ENCODE peak calls at places on chromosome 17, in ten cellular contexts. V is osteocyte, L is Caco-2, Z is thoracic aorta, E is MCF 10A, B is Panc1, O is A549, R is ovary, U is IMR-90, K is endothelial cell. A is an unnamed sample.

GRCh38 chr17:13323990-13324389 is 277.7 kb downstream of the HS3ST3A1 start:
- DNase-seq in K (no peak), R (no peak), Z (no peak), O (no peak), E (no peak), L (no peak), U (peak), B (no peak), V (no peak), A (peak)

GRCh38 chr17:12402963-12403622 is 262.6 kb upstream of the MYOCD start:
- DNase-seq in O (peak), Z (no peak), B (no peak), E (no peak), R (no peak), K (no peak), V (no peak), L (no peak), U (peak), A (peak)

GRCh38 chr17:43873091-43873490 is 26.1 kb downstream of the CD300LG start:
- DNase-seq in Z (no peak), B (no peak), U (no peak), O (no peak), V (no peak), R (no peak), K (no peak), L (no peak), E (no peak), A (no peak)

GRCh38 chr17:53655591-53655990 is 167.1 kb upstream of the KIF2B start:
- DNase-seq in V (no peak), R (no peak), B (no peak), U (peak), L (no peak), K (no peak), O (no peak), Z (no peak), E (no peak), A (no peak)

GRCh38 chr17:50129946-50130777 is at the start of gene SAMD14:
- DNase-seq in Z (no peak), R (no peak), O (no peak), B (no peak), U (peak), L (no peak), V (no peak), E (no peak), K (peak), A (no peak)

GRCh38 chr17:42182927-42183734 is 2.1 kb downstream of the HCRT start:
- DNase-seq in L (no peak), Z (no peak), V (no peak), E (peak), O (peak), B (no peak), R (no peak), U (peak), K (no peak), A (peak)

GRCh38 chr17:28928061-28928460 is 23.3 kb downstream of the PHF12 start:
- DNase-seq in B (no peak), Z (no peak), R (no peak), O (no peak), E (peak), V (no peak), K (no peak), L (no peak), U (peak), A (peak)

GRCh38 chr17:66673668-66674276 is 161.1 kb upstream of the CACNG5 start:
- DNase-seq in B (no peak), O (peak), K (peak), R (peak), E (peak), V (no peak), U (peak), Z (no peak), L (peak), A (peak)

GRCh38 chr17:22707626-22708025 is 1015.3 kb downstream of the KCNJ18 start:
- DNase-seq in O (no peak), B (no peak), U (no peak), Z (no peak), E (no peak), R (no peak), V (no peak), K (no peak), L (no peak), A (no peak)

GRCh38 chr17:22704674-22705073 is 1012.4 kb downstream of the KCNJ18 start:
- DNase-seq in R (no peak), Z (no peak), V (no peak), B (no peak), O (peak), L (no peak), K (no peak), U (no peak), E (no peak), A (no peak)

GRCh38 chr17:22703786-22704441 is 1011.6 kb downstream of the KCNJ18 start:
- DNase-seq in B (no peak), U (no peak), O (peak), Z (no peak), K (no peak), L (no peak), E (no peak), V (peak), R (no peak), A (no peak)

GRCh38 chr17:22703204-22703603 is 1010.9 kb downstream of the KCNJ18 start:
- DNase-seq in O (no peak), K (no peak), U (no peak), E (no peak), V (peak), L (no peak), R (no peak), Z (no peak), B (no peak), A (no peak)
- TF ChIP-seq CTCF in O (no peak), K (no peak), U (no peak), E (no peak), V (no peak), L (no peak), R (no peak), Z (no peak), B (no peak), A (no peak)

GRCh38 chr17:33292184-33292980 is 713 bp downstream of the ASIC2 start:
- DNase-seq in R (peak), L (peak), B (no peak), E (no peak), K (peak), U (peak), O (peak), Z (no peak), V (no peak), A (peak)
- TF ChIP-seq CTCF in R (no peak), L (peak), B (peak), E (peak), K (peak), U (peak), O (peak), Z (peak), V (no peak), A (peak)

GRCh38 chr17:69084911-69085310 is 24.2 kb upstream of the ABCA9 start:
- DNase-seq in E (no peak), K (peak), V (no peak), O (peak), Z (no peak), U (no peak), B (no peak), L (peak), R (no peak), A (no peak)
- TF ChIP-seq CTCF in E (no peak), K (peak), V (peak), O (no peak), Z (peak), U (no peak), B (peak), L (peak), R (no peak), A (peak)

GRCh38 chr17:64155751-64156544 is 26.0 kb upstream of the ERN1 start:
- DNase-seq in V (peak), K (no peak), Z (no peak), L (no peak), R (no peak), U (peak), B (no peak), O (no peak), E (no peak), A (peak)
- TF ChIP-seq CTCF in V (no peak), K (no peak), Z (no peak), L (no peak), R (no peak), U (no peak), B (no peak), O (no peak), E (no peak), A (peak)

DNA sequence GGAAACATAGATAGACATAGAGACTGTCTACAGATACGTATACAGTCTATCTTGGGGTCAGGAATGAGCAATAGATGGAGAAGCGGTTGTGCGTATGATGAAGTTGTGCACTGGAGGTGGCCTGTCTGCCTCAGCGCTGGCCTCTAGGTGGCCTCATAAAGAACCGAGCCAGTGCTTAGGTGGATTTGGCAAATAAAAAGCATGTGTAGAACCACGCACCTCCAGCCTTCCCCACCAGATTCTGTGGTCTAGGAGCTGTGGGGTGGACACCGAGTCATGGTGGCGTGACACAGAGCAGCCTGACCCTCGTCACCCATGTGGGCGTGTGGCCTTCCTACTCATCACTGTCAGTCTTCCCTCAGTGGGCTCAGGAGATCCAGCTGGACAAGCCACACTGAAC is 34.0 kb downstream of the PGS1 start:
- DNase-seq in V (no peak), Z (no peak), E (peak), L (no peak), B (no peak), O (peak), R (no peak), K (no peak), U (peak), A (no peak)
- TF ChIP-seq CTCF in V (peak), Z (no peak), E (peak), L (peak), B (no peak), O (peak), R (no peak), K (no peak), U (peak), A (peak)

DNA sequence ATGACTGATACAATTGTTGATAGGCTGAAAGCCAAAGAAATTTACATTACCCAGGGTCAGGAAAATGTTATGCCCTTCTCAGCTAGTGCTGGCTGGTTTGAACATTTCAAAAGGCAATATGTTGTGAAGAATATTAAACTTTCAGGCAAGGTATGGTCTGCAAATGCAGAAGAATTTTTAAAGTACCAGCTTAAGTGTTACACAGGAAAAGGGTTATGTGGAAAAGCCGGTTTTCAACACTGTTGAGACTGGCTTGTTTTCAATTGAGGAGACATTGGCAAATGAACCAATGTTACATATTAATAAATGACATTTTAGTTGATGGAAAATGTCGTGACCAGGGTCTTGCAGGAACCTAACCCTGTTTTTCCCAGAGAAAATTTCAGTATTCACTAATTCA is 215.8 kb upstream of the TBX2 start:
- DNase-seq in K (no peak), B (no peak), Z (no peak), U (no peak), E (no peak), V (no peak), R (no peak), L (no peak), O (no peak), A (no peak)
- TF ChIP-seq CTCF in K (no peak), B (no peak), Z (no peak), U (no peak), E (no peak), V (no peak), R (no peak), L (no peak), O (no peak), A (no peak)

GRCh38 chr17:58541249-58541648 is 26.8 kb upstream of the MTMR4 start:
- DNase-seq in L (no peak), O (peak), K (no peak), R (no peak), U (no peak), E (peak), Z (no peak), V (no peak), B (no peak), A (no peak)
- TF ChIP-seq CTCF in L (peak), O (peak), K (no peak), R (no peak), U (peak), E (peak), Z (no peak), V (peak), B (peak), A (peak)

GRCh38 chr17:78040561-78041400 is 82.3 kb downstream of the TNRC6C start:
- DNase-seq in B (no peak), L (peak), K (no peak), V (no peak), Z (peak), O (peak), E (peak), R (peak), U (peak), A (peak)
- TF ChIP-seq CTCF in B (no peak), L (peak), K (no peak), V (no peak), Z (peak), O (no peak), E (no peak), R (no peak), U (peak), A (peak)

A was measured in fibroblast of the aortic adventitia.